ENCODE peak calls at places on chromosomes 2 and 18, in nine cellular contexts. One of them, this sample, is unnamed.

GRCh38 chr2:55809875-55810620 is 113.5 kb downstream of the EFEMP1 start:
- DNase-seq in heart right ventricle: peak
- DNase-seq in AG10803: peak
- DNase-seq in PC-9: peak
- DNase-seq in hepatocyte: no peak
- DNase-seq in CD8-positive, alpha-beta T cell: no peak
- DNase-seq in epithelial cell of esophagus: peak
- DNase-seq in GM12865: no peak
- DNase-seq in A549: peak
- DNase-seq in this sample: peak

GRCh38 chr18:449374-449773 is 51.1 kb downstream of the COLEC12 start:
- DNase-seq in heart right ventricle: no peak
- DNase-seq in PC-9: peak
- DNase-seq in hepatocyte: peak
- DNase-seq in AG10803: no peak
- DNase-seq in A549: no peak
- DNase-seq in GM12865: no peak
- DNase-seq in epithelial cell of esophagus: peak
- DNase-seq in CD8-positive, alpha-beta T cell: no peak
- DNase-seq in this sample: peak

GRCh38 chr2:17781482-17781881 is 27.5 kb downstream of the GEN1 start:
- DNase-seq in PC-9: no peak
- DNase-seq in AG10803: no peak
- DNase-seq in heart right ventricle: no peak
- DNase-seq in epithelial cell of esophagus: no peak
- DNase-seq in CD8-positive, alpha-beta T cell: no peak
- DNase-seq in hepatocyte: no peak
- DNase-seq in A549: no peak
- DNase-seq in GM12865: no peak
- DNase-seq in this sample: no peak

GRCh38 chr2:71798266-71799012 is 345.1 kb downstream of the DYSF start:
- DNase-seq in heart right ventricle: peak
- DNase-seq in A549: peak
- DNase-seq in epithelial cell of esophagus: peak
- DNase-seq in GM12865: peak
- DNase-seq in AG10803: peak
- DNase-seq in CD8-positive, alpha-beta T cell: no peak
- DNase-seq in hepatocyte: peak
- DNase-seq in PC-9: no peak
- DNase-seq in this sample: no peak

GRCh38 chr2:210099940-210100339 is 71.3 kb downstream of the KANSL1L start:
- DNase-seq in AG10803: no peak
- DNase-seq in hepatocyte: no peak
- DNase-seq in epithelial cell of esophagus: no peak
- DNase-seq in CD8-positive, alpha-beta T cell: no peak
- DNase-seq in PC-9: no peak
- DNase-seq in A549: no peak
- DNase-seq in heart right ventricle: no peak
- DNase-seq in GM12865: no peak
- DNase-seq in this sample: no peak

GRCh38 chr18:44823286-44823685 is 142.6 kb downstream of the SETBP1 start:
- DNase-seq in A549: peak
- DNase-seq in CD8-positive, alpha-beta T cell: no peak
- DNase-seq in heart right ventricle: no peak
- DNase-seq in AG10803: no peak
- DNase-seq in GM12865: no peak
- DNase-seq in epithelial cell of esophagus: no peak
- DNase-seq in hepatocyte: no peak
- DNase-seq in PC-9: no peak
- DNase-seq in this sample: no peak

GRCh38 chr2:70922591-70923234 is 13.0 kb upstream of the ATP6V1B1 start:
- DNase-seq in PC-9: no peak
- DNase-seq in heart right ventricle: no peak
- DNase-seq in CD8-positive, alpha-beta T cell: no peak
- DNase-seq in AG10803: no peak
- DNase-seq in A549: no peak
- DNase-seq in GM12865: no peak
- DNase-seq in epithelial cell of esophagus: no peak
- DNase-seq in hepatocyte: peak
- DNase-seq in this sample: no peak

GRCh38 chr2:80496770-80497169 is 192.2 kb upstream of the LRRTM1 start:
- DNase-seq in CD8-positive, alpha-beta T cell: no peak
- DNase-seq in heart right ventricle: no peak
- DNase-seq in A549: no peak
- DNase-seq in epithelial cell of esophagus: peak
- DNase-seq in GM12865: no peak
- DNase-seq in AG10803: peak
- DNase-seq in hepatocyte: no peak
- DNase-seq in PC-9: no peak
- DNase-seq in this sample: no peak

GRCh38 chr2:200411831-200412230 is 98.0 kb downstream of the KCTD18 start:
- DNase-seq in hepatocyte: no peak
- DNase-seq in epithelial cell of esophagus: no peak
- DNase-seq in A549: peak
- DNase-seq in heart right ventricle: no peak
- DNase-seq in GM12865: no peak
- DNase-seq in PC-9: peak
- DNase-seq in CD8-positive, alpha-beta T cell: no peak
- DNase-seq in AG10803: peak
- DNase-seq in this sample: no peak

GRCh38 chr2:27584597-27584996 is 1.8 kb downstream of the ZNF512 start:
- DNase-seq in epithelial cell of esophagus: no peak
- DNase-seq in PC-9: no peak
- DNase-seq in GM12865: no peak
- DNase-seq in A549: no peak
- DNase-seq in AG10803: no peak
- DNase-seq in heart right ventricle: no peak
- DNase-seq in CD8-positive, alpha-beta T cell: no peak
- DNase-seq in hepatocyte: no peak
- DNase-seq in this sample: no peak

GRCh38 chr18:11840493-11840892 is 10.7 kb upstream of the CHMP1B start:
- DNase-seq in epithelial cell of esophagus: no peak
- DNase-seq in AG10803: no peak
- DNase-seq in hepatocyte: peak
- DNase-seq in A549: peak
- DNase-seq in CD8-positive, alpha-beta T cell: no peak
- DNase-seq in PC-9: no peak
- DNase-seq in heart right ventricle: no peak
- DNase-seq in GM12865: no peak
- DNase-seq in this sample: no peak

GRCh38 chr2:86021396-86022378 is 84.0 kb downstream of the POLR1A start:
- DNase-seq in A549: no peak
- DNase-seq in AG10803: no peak
- DNase-seq in hepatocyte: no peak
- DNase-seq in GM12865: no peak
- DNase-seq in heart right ventricle: no peak
- DNase-seq in PC-9: no peak
- DNase-seq in epithelial cell of esophagus: no peak
- DNase-seq in CD8-positive, alpha-beta T cell: no peak
- DNase-seq in this sample: no peak
- TF ChIP-seq CTCF in A549: no peak
- TF ChIP-seq CTCF in AG10803: peak
- TF ChIP-seq CTCF in hepatocyte: no peak
- TF ChIP-seq CTCF in GM12865: no peak
- TF ChIP-seq CTCF in heart right ventricle: no peak
- TF ChIP-seq CTCF in PC-9: no peak
- TF ChIP-seq CTCF in epithelial cell of esophagus: no peak
- TF ChIP-seq CTCF in CD8-positive, alpha-beta T cell: no peak
- TF ChIP-seq CTCF in this sample: no peak

GRCh38 chr2:222651721-222652420 is 4.0 kb downstream of the FARSB start:
- DNase-seq in epithelial cell of esophagus: no peak
- DNase-seq in CD8-positive, alpha-beta T cell: no peak
- DNase-seq in GM12865: no peak
- DNase-seq in A549: no peak
- DNase-seq in heart right ventricle: no peak
- DNase-seq in AG10803: peak
- DNase-seq in hepatocyte: no peak
- DNase-seq in PC-9: no peak
- DNase-seq in this sample: no peak

GRCh38 chr2:222655406-222655747 is 515 bp downstream of the FARSB start:
- DNase-seq in epithelial cell of esophagus: peak
- DNase-seq in A549: peak
- DNase-seq in hepatocyte: peak
- DNase-seq in GM12865: peak
- DNase-seq in heart right ventricle: no peak
- DNase-seq in AG10803: peak
- DNase-seq in CD8-positive, alpha-beta T cell: no peak
- DNase-seq in PC-9: peak
- DNase-seq in this sample: no peak

GRCh38 chr2:222655748-222656543 is at the start of gene FARSB:
- DNase-seq in GM12865: peak
- DNase-seq in heart right ventricle: peak
- DNase-seq in CD8-positive, alpha-beta T cell: peak
- DNase-seq in AG10803: peak
- DNase-seq in A549: peak
- DNase-seq in epithelial cell of esophagus: peak
- DNase-seq in PC-9: peak
- DNase-seq in hepatocyte: peak
- DNase-seq in this sample: peak

GRCh38 chr2:222652856-222653255 is 3.0 kb downstream of the FARSB start:
- DNase-seq in AG10803: no peak
- DNase-seq in GM12865: no peak
- DNase-seq in A549: no peak
- DNase-seq in heart right ventricle: no peak
- DNase-seq in epithelial cell of esophagus: peak
- DNase-seq in hepatocyte: no peak
- DNase-seq in CD8-positive, alpha-beta T cell: no peak
- DNase-seq in PC-9: no peak
- DNase-seq in this sample: no peak

DNA sequence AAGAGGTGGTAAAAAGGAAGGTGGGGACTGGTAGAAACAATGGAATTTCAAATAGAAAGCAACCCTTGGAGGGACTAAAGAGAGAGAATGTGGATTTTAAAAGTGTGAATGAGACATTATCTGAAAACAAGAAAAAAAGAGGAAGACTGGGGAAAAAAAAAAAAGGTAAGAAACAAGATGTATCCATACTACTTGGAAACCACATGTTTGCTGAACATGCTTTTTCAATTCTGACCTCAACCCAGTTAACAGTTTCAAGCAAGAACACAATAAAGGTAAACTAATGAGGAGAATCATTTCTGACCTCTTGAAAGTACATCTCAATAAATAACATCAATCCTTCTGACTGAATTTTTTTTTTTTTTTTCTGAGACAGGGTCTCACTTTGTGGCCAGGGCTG is 2.6 kb downstream of the FARSB start:
- DNase-seq in epithelial cell of esophagus: no peak
- DNase-seq in A549: no peak
- DNase-seq in GM12865: peak
- DNase-seq in CD8-positive, alpha-beta T cell: no peak
- DNase-seq in hepatocyte: no peak
- DNase-seq in heart right ventricle: no peak
- DNase-seq in AG10803: no peak
- DNase-seq in PC-9: no peak
- DNase-seq in this sample: no peak
- H3K4me3 ChIP-seq in epithelial cell of esophagus: peak
- H3K4me3 ChIP-seq in A549: no peak
- H3K4me3 ChIP-seq in GM12865: no peak
- H3K4me3 ChIP-seq in CD8-positive, alpha-beta T cell: no peak
- H3K4me3 ChIP-seq in hepatocyte: no peak
- H3K4me3 ChIP-seq in heart right ventricle: no peak
- H3K4me3 ChIP-seq in AG10803: no peak
- H3K4me3 ChIP-seq in PC-9: no peak
- H3K4me3 ChIP-seq in this sample: no peak

GRCh38 chr2:239688098-239688497 is 287.3 kb upstream of the HDAC4 start:
- DNase-seq in hepatocyte: no peak
- DNase-seq in AG10803: no peak
- DNase-seq in PC-9: no peak
- DNase-seq in epithelial cell of esophagus: no peak
- DNase-seq in GM12865: no peak
- DNase-seq in CD8-positive, alpha-beta T cell: no peak
- DNase-seq in heart right ventricle: no peak
- DNase-seq in A549: peak
- DNase-seq in this sample: no peak
- TF ChIP-seq CTCF in hepatocyte: no peak
- TF ChIP-seq CTCF in AG10803: no peak
- TF ChIP-seq CTCF in PC-9: peak
- TF ChIP-seq CTCF in epithelial cell of esophagus: no peak
- TF ChIP-seq CTCF in GM12865: peak
- TF ChIP-seq CTCF in CD8-positive, alpha-beta T cell: no peak
- TF ChIP-seq CTCF in heart right ventricle: no peak
- TF ChIP-seq CTCF in A549: peak
- TF ChIP-seq CTCF in this sample: peak

GRCh38 chr18:63365909-63366269 is 1.1 kb downstream of the KDSR start:
- DNase-seq in AG10803: peak
- DNase-seq in heart right ventricle: no peak
- DNase-seq in hepatocyte: peak
- DNase-seq in CD8-positive, alpha-beta T cell: no peak
- DNase-seq in A549: no peak
- DNase-seq in GM12865: peak
- DNase-seq in PC-9: no peak
- DNase-seq in epithelial cell of esophagus: no peak
- DNase-seq in this sample: no peak

GRCh38 chr18:63368611-63369010 is 1.6 kb upstream of the KDSR start:
- DNase-seq in PC-9: no peak
- DNase-seq in heart right ventricle: no peak
- DNase-seq in AG10803: peak
- DNase-seq in hepatocyte: no peak
- DNase-seq in A549: no peak
- DNase-seq in CD8-positive, alpha-beta T cell: no peak
- DNase-seq in epithelial cell of esophagus: no peak
- DNase-seq in GM12865: no peak
- DNase-seq in this sample: no peak

GRCh38 chr18:63366991-63367240 is at the start of gene KDSR:
- DNase-seq in PC-9: no peak
- DNase-seq in CD8-positive, alpha-beta T cell: no peak
- DNase-seq in hepatocyte: no peak
- DNase-seq in GM12865: no peak
- DNase-seq in A549: no peak
- DNase-seq in heart right ventricle: no peak
- DNase-seq in AG10803: no peak
- DNase-seq in epithelial cell of esophagus: no peak
- DNase-seq in this sample: no peak

GRCh38 chr18:63367241-63367953 is 391 bp upstream of the KDSR start:
- DNase-seq in epithelial cell of esophagus: peak
- DNase-seq in PC-9: peak
- DNase-seq in hepatocyte: peak
- DNase-seq in A549: peak
- DNase-seq in CD8-positive, alpha-beta T cell: peak
- DNase-seq in GM12865: peak
- DNase-seq in heart right ventricle: peak
- DNase-seq in AG10803: peak
- DNase-seq in this sample: peak

DNA sequence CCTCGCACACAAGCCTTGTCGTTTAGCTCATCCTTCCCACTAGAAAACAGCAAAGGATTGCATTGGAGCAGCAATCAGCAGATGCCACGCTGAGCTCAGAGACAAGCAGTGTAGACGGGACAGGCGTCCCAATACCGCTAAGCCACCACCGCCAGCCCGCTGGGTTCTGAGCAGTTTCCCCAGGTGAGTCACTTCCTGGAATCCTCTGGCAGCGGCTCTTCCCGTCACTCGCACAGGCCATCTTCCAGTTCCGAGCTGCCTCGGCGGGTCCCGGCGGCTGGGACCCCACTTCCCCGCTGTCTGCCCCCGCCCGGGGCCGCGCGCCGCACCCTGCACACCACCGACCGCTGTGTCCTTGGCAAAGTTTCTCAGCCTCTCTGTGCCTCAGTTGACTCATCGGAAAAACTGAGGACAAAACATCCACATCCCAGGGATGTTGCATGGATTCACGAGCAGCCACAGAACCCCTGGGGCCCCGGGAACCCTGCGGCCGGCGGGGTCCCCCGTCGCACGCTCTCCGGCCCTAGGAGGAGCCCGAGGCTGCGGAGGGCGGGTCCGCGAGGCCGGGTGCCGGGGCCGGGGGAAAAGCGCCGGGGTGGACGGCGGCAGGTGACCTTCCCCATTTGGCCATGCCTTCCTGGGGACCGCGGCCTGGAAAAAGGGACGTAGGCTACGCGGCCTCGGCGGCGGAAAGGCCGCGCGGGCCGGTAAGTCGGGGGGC is 576 bp downstream of the KDSR start:
- DNase-seq in CD8-positive, alpha-beta T cell: peak
- DNase-seq in epithelial cell of esophagus: peak
- DNase-seq in heart right ventricle: peak
- DNase-seq in hepatocyte: peak
- DNase-seq in GM12865: peak
- DNase-seq in AG10803: peak
- DNase-seq in A549: peak
- DNase-seq in PC-9: peak
- DNase-seq in this sample: peak
- H3K4me3 ChIP-seq in CD8-positive, alpha-beta T cell: peak
- H3K4me3 ChIP-seq in epithelial cell of esophagus: peak
- H3K4me3 ChIP-seq in heart right ventricle: peak
- H3K4me3 ChIP-seq in hepatocyte: peak
- H3K4me3 ChIP-seq in GM12865: peak
- H3K4me3 ChIP-seq in AG10803: peak
- H3K4me3 ChIP-seq in A549: peak
- H3K4me3 ChIP-seq in PC-9: peak
- H3K4me3 ChIP-seq in this sample: peak

This sample was measured in LNCaP clone FGC.